ENCODE peak calls at places on chromosomes 7 and 10, in nine cellular contexts. P, A, N, W, D, Q, R, K and G are unnamed samples.

GRCh38 chr10:71684356-71685173 is 35.0 kb downstream of the C10orf105 start:
- DNase-seq in P (peak; percentile 46), N (no peak), A (no peak), R (no peak), Q (no peak), D (peak; percentile 52), K (no peak), W (no peak), G (no peak)

GRCh38 chr7:20085086-20085485 is 132.1 kb downstream of the MACC1 start:
- DNase-seq in W (no peak), R (no peak), N (no peak), K (no peak), A (no peak), D (no peak), P (no peak), Q (no peak), G (no peak)

GRCh38 chr10:119412831-119413737 is 129.4 kb downstream of the RGS10 start:
- DNase-seq in K (no peak), D (no peak), N (no peak), Q (peak; percentile 63), P (no peak), R (no peak), W (no peak), A (peak; percentile 55), G (peak; percentile 57)

GRCh38 chr7:125279956-125280355 is 350.3 kb upstream of the POT1 start:
- DNase-seq in R (no peak), K (no peak), P (no peak), N (no peak), W (no peak), A (no peak), D (no peak), Q (no peak), G (no peak)

GRCh38 chr10:1410469-1411395 is 326.6 kb downstream of the ADARB2 start:
- DNase-seq in D (no peak), N (no peak), A (no peak), K (no peak), P (no peak), R (no peak), W (no peak), Q (no peak), G (no peak)

GRCh38 chr10:42961156-42961589 is 115.7 kb upstream of the RET start:
- DNase-seq in N (no peak), W (no peak), R (no peak), Q (no peak), P (no peak), K (peak; percentile 29), A (no peak), D (no peak), G (no peak)

GRCh38 chr10:33860994-33861393 is 526.5 kb upstream of the NRP1 start:
- DNase-seq in Q (peak; percentile 9), A (no peak), N (no peak), W (no peak), P (no peak), R (no peak), K (no peak), D (no peak), G (no peak)

GRCh38 chr10:35355971-35356724 is 19.8 kb downstream of the CCNY start:
- DNase-seq in K (peak; percentile 65), P (no peak), N (no peak), D (no peak), Q (no peak), A (no peak), W (peak; percentile 78), R (no peak), G (no peak)

GRCh38 chr7:155425946-155426345 is 32.0 kb upstream of the EN2 start:
- DNase-seq in R (no peak), K (no peak), P (no peak), A (no peak), W (no peak), N (no peak), D (no peak), Q (no peak), G (peak; percentile 69)

GRCh38 chr7:80182630-80183276 is 48.1 kb downstream of the GNAI1 start:
- DNase-seq in R (no peak), A (no peak), N (no peak), W (no peak), K (no peak), P (no peak), D (no peak), Q (no peak), G (no peak)

GRCh38 chr10:59173414-59173813 is 3.0 kb upstream of the PHYHIPL start:
- DNase-seq in Q (no peak), K (no peak), R (no peak), D (no peak), W (no peak), P (no peak), N (no peak), A (no peak), G (no peak)

GRCh38 chr10:119165171-119166110 is at the start of gene SFXN4:
- DNase-seq in D (peak; percentile 41), Q (peak; percentile 68), K (peak; percentile 85), A (peak; percentile 38), R (peak; percentile 82), N (no peak), P (peak; percentile 60), W (peak; percentile 88), G (peak; percentile 88)

GRCh38 chr10:69807122-69807521 is 5.4 kb downstream of the COL13A1 start:
- DNase-seq in A (peak; percentile 67), N (no peak), P (peak; percentile 88), R (no peak), D (peak; percentile 94), Q (peak; percentile 68), W (no peak), K (no peak), G (no peak)

GRCh38 chr7:43905209-43905946 is 1.0 kb downstream of the URGCP start:
- DNase-seq in W (no peak), K (no peak), P (peak; percentile 97), A (no peak), R (no peak), N (no peak), Q (peak; percentile 55), D (peak; percentile 24), G (no peak)

GRCh38 chr10:113232928-113233511 is 283.0 kb downstream of the TCF7L2 start:
- DNase-seq in R (no peak), W (no peak), A (no peak), K (no peak), N (no peak), P (no peak), D (no peak), Q (no peak), G (no peak)

GRCh38 chr10:107013258-107014001 is 151.1 kb downstream of the SORCS1 start:
- DNase-seq in A (no peak), R (no peak), K (no peak), P (no peak), D (no peak), W (no peak), Q (no peak), N (no peak), G (no peak)

GRCh38 chr7:32611201-32611691 is 116.0 kb downstream of the AVL9 start:
- DNase-seq in Q (no peak), K (no peak), R (no peak), P (no peak), W (no peak), D (no peak), A (peak; percentile 56), N (no peak), G (no peak)

GRCh38 chr10:24645784-24646183 is 77.9 kb downstream of the ARHGAP21 start:
- DNase-seq in K (peak; percentile 41), P (no peak), A (no peak), Q (no peak), W (peak; percentile 64), D (peak; percentile 28), R (no peak), N (no peak), G (no peak)

GRCh38 chr10:79241629-79241989 is 105.7 kb upstream of the PPIF start:
- DNase-seq in P (no peak), R (no peak), W (no peak), K (no peak), A (no peak), D (no peak), N (no peak), Q (no peak), G (peak; percentile 41)

GRCh38 chr7:19969859-19970493 is 196.6 kb upstream of the TMEM196 start:
- DNase-seq in Q (peak; percentile 15), N (no peak), A (peak; percentile 24), R (no peak), D (peak; percentile 42), W (no peak), K (no peak), P (peak; percentile 11), G (no peak)

GRCh38 chr10:33334839-33335549 is 527 bp upstream of the NRP1 start:
- DNase-seq in D (no peak), R (no peak), A (peak; percentile 94), K (no peak), N (no peak), W (peak; percentile 17), P (peak; percentile 38), Q (peak; percentile 90), G (peak; percentile 96)

GRCh38 chr10:34985823-34986222 is 104.3 kb downstream of the CUL2 start:
- DNase-seq in W (no peak), A (no peak), N (no peak), K (no peak), R (no peak), P (no peak), Q (no peak), D (no peak), G (no peak)

GRCh38 chr7:25098096-25099046 is 26.7 kb downstream of the CYCS start:
- DNase-seq in A (peak; percentile 71), D (peak; percentile 60), N (peak; percentile 48), K (peak; percentile 77), Q (peak; percentile 58), P (peak; percentile 71), R (peak; percentile 48), W (peak; percentile 83), G (peak; percentile 53)

GRCh38 chr7:83648464-83649241 is at the start of gene SEMA3E:
- DNase-seq in A (peak; percentile 60), Q (peak; percentile 59), P (no peak), D (peak; percentile 18), W (no peak), K (no peak), R (no peak), N (no peak), G (peak; percentile 79)

GRCh38 chr7:69630292-69630691 is 32.0 kb downstream of the AUTS2 start:
- DNase-seq in N (no peak), D (peak; percentile 76), Q (peak; percentile 0), P (peak; percentile 22), A (peak; percentile 75), K (no peak), R (no peak), W (no peak), G (no peak)

GRCh38 chr10:125662616-125663015 is 20.3 kb downstream of the TEX36 start:
- DNase-seq in K (no peak), W (no peak), D (peak; percentile 44), P (peak; percentile 6), Q (no peak), R (no peak), N (no peak), A (peak; percentile 2), G (no peak)

GRCh38 chr7:77439572-77439971 is 23.4 kb upstream of the GSAP start:
- DNase-seq in N (no peak), R (no peak), Q (no peak), P (no peak), W (no peak), A (no peak), D (no peak), K (no peak), G (no peak)

GRCh38 chr7:108770981-108771728 is 201.5 kb downstream of the DNAJB9 start:
- DNase-seq in N (no peak), D (no peak), P (no peak), K (no peak), Q (no peak), A (no peak), R (no peak), W (no peak), G (peak; percentile 4)